ENCODE peak calls at places on chromosomes 5 and 9, in seven cellular contexts. One of them, this sample, is unnamed. For H3K27me3, the result is how much of the 10 kb centered on the place peaks cover.

GRCh38 chr5:177602458-177602830 is 2.5 kb downstream of the B4GALT7 start:
- DNase-seq in HCT116: no peak
- DNase-seq in astrocyte: no peak
- DNase-seq in IMR-90: no peak
- DNase-seq in uterus: no peak
- DNase-seq in sigmoid colon: no peak
- DNase-seq in heart left ventricle: no peak
- DNase-seq in this sample: no peak

GRCh38 chr9:84419203-84419602 is 78.6 kb upstream of the SLC28A3 start:
- DNase-seq in HCT116: no peak
- DNase-seq in astrocyte: no peak
- DNase-seq in IMR-90: no peak
- DNase-seq in uterus: no peak
- DNase-seq in sigmoid colon: no peak
- DNase-seq in heart left ventricle: no peak
- DNase-seq in this sample: no peak

GRCh38 chr5:2903451-2904395 is 152.2 kb upstream of the IRX2 start:
- DNase-seq in HCT116: no peak
- DNase-seq in astrocyte: no peak
- DNase-seq in IMR-90: no peak
- DNase-seq in uterus: no peak
- DNase-seq in sigmoid colon: no peak
- DNase-seq in heart left ventricle: no peak
- DNase-seq in this sample: no peak

GRCh38 chr5:73625314-73625904 is 587 bp upstream of the ARHGEF28 start:
- DNase-seq in HCT116: no peak
- DNase-seq in astrocyte: no peak
- DNase-seq in IMR-90: peak
- DNase-seq in uterus: no peak
- DNase-seq in sigmoid colon: no peak
- DNase-seq in heart left ventricle: no peak
- DNase-seq in this sample: no peak

GRCh38 chr9:112532427-112532826 is 45.8 kb downstream of the KIAA1958 start:
- DNase-seq in HCT116: no peak
- DNase-seq in astrocyte: peak
- DNase-seq in IMR-90: peak
- DNase-seq in uterus: peak
- DNase-seq in sigmoid colon: no peak
- DNase-seq in heart left ventricle: peak
- DNase-seq in this sample: no peak

GRCh38 chr9:93132287-93132927 is 1.6 kb downstream of the NINJ1 start:
- DNase-seq in HCT116: no peak
- DNase-seq in astrocyte: peak
- DNase-seq in IMR-90: no peak
- DNase-seq in uterus: peak
- DNase-seq in sigmoid colon: peak
- DNase-seq in heart left ventricle: peak
- DNase-seq in this sample: no peak

GRCh38 chr9:114282926-114283325 is 40.0 kb upstream of the ORM1 start:
- DNase-seq in HCT116: no peak
- DNase-seq in astrocyte: peak
- DNase-seq in IMR-90: peak
- DNase-seq in uterus: peak
- DNase-seq in sigmoid colon: peak
- DNase-seq in heart left ventricle: peak
- DNase-seq in this sample: peak

GRCh38 chr5:43227655-43228054 is 35.6 kb downstream of the NIM1K start:
- DNase-seq in HCT116: peak
- DNase-seq in astrocyte: peak
- DNase-seq in IMR-90: peak
- DNase-seq in uterus: no peak
- DNase-seq in sigmoid colon: no peak
- DNase-seq in heart left ventricle: no peak
- DNase-seq in this sample: no peak

GRCh38 chr5:37043693-37044092 is 167.1 kb downstream of the NIPBL start:
- DNase-seq in HCT116: no peak
- DNase-seq in astrocyte: no peak
- DNase-seq in IMR-90: no peak
- DNase-seq in uterus: no peak
- DNase-seq in sigmoid colon: no peak
- DNase-seq in heart left ventricle: no peak
- DNase-seq in this sample: no peak

GRCh38 chr5:172294831-172295230 is 11.3 kb upstream of the UBTD2 start:
- DNase-seq in HCT116: no peak
- DNase-seq in astrocyte: no peak
- DNase-seq in IMR-90: no peak
- DNase-seq in uterus: no peak
- DNase-seq in sigmoid colon: no peak
- DNase-seq in heart left ventricle: no peak
- DNase-seq in this sample: no peak

GRCh38 chr9:93945400-93946337 is 9.5 kb downstream of the BARX1 start:
- DNase-seq in HCT116: no peak
- DNase-seq in astrocyte: no peak
- DNase-seq in IMR-90: no peak
- DNase-seq in uterus: no peak
- DNase-seq in sigmoid colon: no peak
- DNase-seq in heart left ventricle: no peak
- DNase-seq in this sample: no peak

GRCh38 chr9:68555416-68555815 is 14.7 kb upstream of the TMEM252 start:
- DNase-seq in HCT116: no peak
- DNase-seq in astrocyte: no peak
- DNase-seq in IMR-90: no peak
- DNase-seq in uterus: no peak
- DNase-seq in sigmoid colon: no peak
- DNase-seq in heart left ventricle: no peak
- DNase-seq in this sample: no peak

GRCh38 chr9:95058795-95059386 is 258.6 kb downstream of the FANCC start:
- DNase-seq in HCT116: no peak
- DNase-seq in astrocyte: peak
- DNase-seq in IMR-90: peak
- DNase-seq in uterus: no peak
- DNase-seq in sigmoid colon: no peak
- DNase-seq in heart left ventricle: no peak
- DNase-seq in this sample: no peak
- H3K4me3 ChIP-seq in HCT116: no peak
- H3K4me3 ChIP-seq in astrocyte: no peak
- H3K4me3 ChIP-seq in IMR-90: no peak
- H3K4me3 ChIP-seq in uterus: no peak
- H3K4me3 ChIP-seq in sigmoid colon: peak
- H3K4me3 ChIP-seq in heart left ventricle: no peak
- H3K4me3 ChIP-seq in this sample: no peak

DNA sequence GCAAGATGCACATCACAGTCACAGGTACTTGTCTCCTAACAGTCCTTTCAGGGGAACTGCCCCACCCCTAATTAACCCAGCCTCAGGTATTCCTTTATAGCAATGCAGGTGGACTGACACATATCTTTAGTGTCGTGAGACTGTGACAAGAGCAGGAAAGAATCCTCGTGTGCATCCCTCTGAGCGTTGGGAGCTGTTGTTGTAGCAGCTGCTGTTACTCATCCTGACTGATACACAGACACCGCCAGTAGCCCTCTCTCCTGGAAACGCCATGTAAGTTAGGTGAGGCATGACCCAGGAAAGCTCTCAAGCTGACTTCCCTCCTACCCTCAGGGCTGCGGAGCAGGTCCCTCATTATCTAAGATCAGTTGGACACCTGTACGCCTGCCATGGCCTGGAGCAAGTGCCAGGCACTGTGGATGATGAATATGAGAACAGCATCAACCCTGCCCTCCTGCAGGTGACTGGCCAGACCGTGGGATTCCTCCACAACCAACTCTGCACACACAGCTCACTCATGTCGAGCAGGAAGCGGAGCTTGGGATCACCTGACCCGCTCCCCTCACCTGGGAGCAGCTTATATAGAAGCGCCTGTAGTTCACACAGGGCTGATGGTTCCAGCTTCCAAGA is 10.2 kb upstream of the LCN15 start:
- DNase-seq in HCT116: no peak
- DNase-seq in astrocyte: no peak
- DNase-seq in IMR-90: no peak
- DNase-seq in uterus: no peak
- DNase-seq in sigmoid colon: no peak
- DNase-seq in heart left ventricle: no peak
- DNase-seq in this sample: no peak
- H3K27me3 ChIP-seq in HCT116: under half
- H3K27me3 ChIP-seq in astrocyte: under half
- H3K27me3 ChIP-seq in IMR-90: under half
- H3K27me3 ChIP-seq in uterus: under half
- H3K27me3 ChIP-seq in sigmoid colon: under half
- H3K27me3 ChIP-seq in heart left ventricle: under half
- H3K27me3 ChIP-seq in this sample: under half

GRCh38 chr9:126514037-126514821 is 99.5 kb upstream of the LMX1B start:
- DNase-seq in HCT116: peak
- DNase-seq in astrocyte: no peak
- DNase-seq in IMR-90: peak
- DNase-seq in uterus: no peak
- DNase-seq in sigmoid colon: peak
- DNase-seq in heart left ventricle: peak
- DNase-seq in this sample: no peak
- H3K4me3 ChIP-seq in HCT116: no peak
- H3K4me3 ChIP-seq in astrocyte: no peak
- H3K4me3 ChIP-seq in IMR-90: no peak
- H3K4me3 ChIP-seq in uterus: no peak
- H3K4me3 ChIP-seq in sigmoid colon: peak
- H3K4me3 ChIP-seq in heart left ventricle: peak
- H3K4me3 ChIP-seq in this sample: no peak

GRCh38 chr9:130977811-130978221 is 31.2 kb upstream of the LAMC3 start:
- DNase-seq in HCT116: no peak
- DNase-seq in astrocyte: no peak
- DNase-seq in IMR-90: no peak
- DNase-seq in uterus: no peak
- DNase-seq in sigmoid colon: no peak
- DNase-seq in heart left ventricle: peak
- DNase-seq in this sample: no peak
- H3K27me3 ChIP-seq in HCT116: under half
- H3K27me3 ChIP-seq in astrocyte: under half
- H3K27me3 ChIP-seq in IMR-90: half or more
- H3K27me3 ChIP-seq in uterus: under half
- H3K27me3 ChIP-seq in sigmoid colon: under half
- H3K27me3 ChIP-seq in heart left ventricle: under half
- H3K27me3 ChIP-seq in this sample: under half

GRCh38 chr5:181242031-181242451 is 1.7 kb downstream of the RACK1 start:
- DNase-seq in HCT116: no peak
- DNase-seq in astrocyte: no peak
- DNase-seq in IMR-90: no peak
- DNase-seq in uterus: no peak
- DNase-seq in sigmoid colon: peak
- DNase-seq in heart left ventricle: no peak
- DNase-seq in this sample: no peak
- H3K4me3 ChIP-seq in HCT116: peak
- H3K4me3 ChIP-seq in astrocyte: peak
- H3K4me3 ChIP-seq in IMR-90: peak
- H3K4me3 ChIP-seq in uterus: peak
- H3K4me3 ChIP-seq in sigmoid colon: peak
- H3K4me3 ChIP-seq in heart left ventricle: peak
- H3K4me3 ChIP-seq in this sample: peak

DNA sequence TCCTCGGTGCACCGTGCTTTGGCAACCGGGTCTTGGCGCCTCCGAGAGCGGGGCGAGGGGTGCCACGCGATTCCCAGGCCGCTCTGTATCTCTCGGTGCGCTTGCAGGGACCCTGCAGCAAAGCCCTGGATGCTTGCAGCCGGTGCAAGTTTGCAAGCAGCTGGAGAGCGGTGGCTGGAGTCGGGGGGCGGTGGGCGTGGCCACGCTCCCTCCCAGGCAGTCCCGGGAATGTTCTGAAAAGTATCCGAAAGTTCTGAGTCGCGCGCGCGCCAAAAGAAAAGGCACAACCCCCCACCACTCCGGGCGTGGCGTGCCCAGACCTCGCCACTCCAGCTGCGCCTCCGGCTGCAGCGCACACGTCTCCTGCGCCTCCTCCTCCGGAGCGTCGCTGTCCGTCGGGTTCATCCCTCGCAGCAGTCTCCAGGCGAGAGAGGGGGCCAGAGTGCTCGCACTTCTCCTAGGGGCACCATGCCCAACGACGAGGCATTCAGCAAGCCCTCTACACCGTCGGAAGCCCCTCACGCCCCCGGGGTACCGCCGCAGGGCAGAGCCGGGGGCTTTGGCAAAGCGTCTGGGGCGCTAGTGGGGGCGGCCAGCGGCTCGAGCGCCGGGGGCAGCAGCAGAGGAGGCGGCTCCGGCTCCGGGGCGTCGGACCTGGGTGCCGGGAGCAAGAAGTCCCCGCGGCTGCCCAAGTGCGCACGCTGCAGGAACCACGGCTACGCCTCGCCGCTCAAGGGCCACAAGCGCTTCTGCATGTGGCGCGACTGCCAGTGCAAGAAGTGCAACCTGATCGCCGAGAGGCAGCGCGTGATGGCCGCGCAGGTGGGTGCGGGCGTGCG is at the start of gene DMRT1:
- DNase-seq in HCT116: no peak
- DNase-seq in astrocyte: no peak
- DNase-seq in IMR-90: no peak
- DNase-seq in uterus: no peak
- DNase-seq in sigmoid colon: no peak
- DNase-seq in heart left ventricle: no peak
- DNase-seq in this sample: no peak
- H3K27me3 ChIP-seq in HCT116: under half
- H3K27me3 ChIP-seq in astrocyte: under half
- H3K27me3 ChIP-seq in IMR-90: under half
- H3K27me3 ChIP-seq in uterus: under half
- H3K27me3 ChIP-seq in sigmoid colon: under half
- H3K27me3 ChIP-seq in heart left ventricle: half or more
- H3K27me3 ChIP-seq in this sample: under half